ENCODE peak calls at places on chromosomes 2 and 18, in five cellular contexts. G is dorsolateral prefrontal cortex, P is fibroblast of the aortic adventitia, A is tibial artery, C is endothelial cell of umbilical vein. Y is an unnamed sample.

GRCh38 chr2:211755187-211755586 is 783.4 kb downstream of the ERBB4 start:
- DNase-seq in C (no peak), G (no peak), P (no peak), A (no peak), Y (no peak)

GRCh38 chr2:30428034-30428662 is 18.9 kb upstream of the LCLAT1 start:
- DNase-seq in G (no peak), C (no peak), P (peak; percentile 20), A (no peak), Y (no peak)

GRCh38 chr2:198394208-198394607 is 589.8 kb downstream of the PLCL1 start:
- DNase-seq in P (no peak), A (no peak), C (no peak), G (no peak), Y (no peak)

GRCh38 chr2:128442053-128442751 is 123.5 kb upstream of the HS6ST1 start:
- DNase-seq in A (peak; percentile 63), C (no peak), P (no peak), G (no peak), Y (no peak)

GRCh38 chr18:54444309-54444914 is 86.7 kb downstream of the C18orf54 start:
- DNase-seq in P (peak; percentile 67), G (peak; percentile 7), A (no peak), C (peak; percentile 66), Y (peak; percentile 1)

GRCh38 chr2:45715601-45716379 is 64.3 kb downstream of the PRKCE start:
- DNase-seq in P (no peak), G (no peak), C (no peak), A (no peak), Y (no peak)

GRCh38 chr18:42030586-42031182 is 75.7 kb downstream of the PIK3C3 start:
- DNase-seq in A (no peak), G (no peak), P (no peak), C (peak; percentile 37), Y (no peak)

GRCh38 chr2:20929721-20930120 is 106.8 kb upstream of the LDAH start:
- DNase-seq in C (no peak), G (no peak), A (no peak), P (no peak), Y (no peak)

DNA sequence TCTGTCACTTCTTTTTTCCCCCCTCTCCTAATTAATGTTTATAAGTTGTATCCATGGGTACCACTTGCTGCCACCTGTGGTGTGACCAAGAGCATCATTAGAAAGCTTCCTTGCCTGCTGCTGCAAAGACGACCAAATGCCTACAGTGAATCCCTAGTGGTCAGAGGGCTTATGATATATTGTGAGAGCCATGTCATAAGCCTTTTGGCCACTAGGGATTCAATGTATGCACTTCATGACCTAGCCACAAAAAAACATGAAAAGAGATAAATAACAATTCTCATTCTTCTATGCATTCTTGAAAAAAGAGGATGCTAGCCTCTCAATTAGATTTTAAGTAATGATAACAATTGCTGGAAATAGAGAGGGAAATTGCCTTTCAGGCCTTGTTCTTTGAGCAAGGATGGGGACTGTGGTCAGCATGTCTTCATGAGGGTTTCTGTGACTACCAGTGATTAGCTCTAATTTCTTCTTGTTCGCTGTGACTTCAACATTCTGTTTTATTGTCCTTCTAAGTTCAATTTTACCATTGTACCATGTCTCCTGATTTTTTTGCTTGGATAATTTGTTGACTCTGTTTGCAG is 435.3 kb downstream of the TGIF1 start:
- DNase-seq in P (no peak), G (no peak), C (no peak), A (no peak), Y (no peak)
- TF ChIP-seq CTCF in P (peak; percentile 16), G (no peak), C (no peak), A (no peak), Y (peak; percentile 18)

DNA sequence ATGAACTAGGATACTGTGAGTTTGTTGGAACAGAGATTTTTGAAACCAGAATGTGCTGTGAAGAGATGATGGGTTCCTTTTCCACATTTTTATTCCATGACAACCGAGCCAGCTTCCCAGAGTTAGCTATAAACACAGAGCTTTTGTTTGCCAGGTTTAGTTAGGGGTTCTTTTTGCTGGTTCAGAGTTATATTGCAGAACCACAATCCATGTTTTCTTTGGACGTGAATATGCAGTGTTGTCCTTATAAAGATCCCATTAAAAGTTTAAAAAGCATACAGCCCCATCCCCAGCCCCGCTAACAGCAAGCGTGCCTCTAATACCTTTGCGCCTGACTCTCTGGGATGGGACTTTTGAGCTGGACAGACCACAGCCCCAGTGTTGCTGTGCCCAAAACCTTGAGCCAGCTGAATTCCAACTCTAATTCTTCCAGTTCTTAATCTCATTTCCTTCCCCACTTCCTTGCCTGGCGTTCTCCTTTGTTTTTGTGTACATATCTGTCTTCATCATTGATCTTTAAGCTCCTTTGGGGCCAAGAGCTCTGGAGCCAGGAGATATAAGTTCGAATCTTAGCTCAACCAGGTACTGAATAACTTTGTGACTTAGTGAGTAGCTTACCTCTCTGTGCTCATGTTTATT is 72.3 kb downstream of the SPATS2L start:
- DNase-seq in C (peak; percentile 73), P (peak; percentile 84), G (no peak), A (no peak), Y (peak; percentile 94)
- H3K4me3 ChIP-seq in C (peak overlapping the region; percentile 14), P (peak overlapping the region; percentile 6), G (peak overlapping the region; percentile 35), A (peak overlapping the region; percentile 9), Y (no peak overlapping the region)

GRCh38 chr18:22613058-22613690 is 195.5 kb upstream of the CTAGE1 start:
- DNase-seq in P (no peak), G (no peak), A (no peak), C (no peak), Y (no peak)

GRCh38 chr18:22606563-22607283 is 189.0 kb upstream of the CTAGE1 start:
- DNase-seq in P (peak; percentile 61), C (no peak), A (peak; percentile 74), G (no peak), Y (no peak)

GRCh38 chr18:22605736-22606135 is 188.0 kb upstream of the CTAGE1 start:
- DNase-seq in A (no peak), C (no peak), G (no peak), P (no peak), Y (no peak)

GRCh38 chr18:22607284-22607635 is 189.5 kb upstream of the CTAGE1 start:
- DNase-seq in C (peak; percentile 7), A (no peak), G (no peak), P (no peak), Y (no peak)

GRCh38 chr18:22609642-22610041 is 191.9 kb upstream of the CTAGE1 start:
- DNase-seq in C (peak; percentile 82), A (no peak), P (peak; percentile 52), G (no peak), Y (no peak)
- TF ChIP-seq CTCF in C (no peak), A (peak; percentile 11), P (no peak), G (no peak), Y (no peak)

GRCh38 chr2:136424112-136424511 is 306.2 kb upstream of the CXCR4 start:
- DNase-seq in G (no peak), C (no peak), A (no peak), P (no peak), Y (no peak)
- H3K4me3 ChIP-seq in G (no peak overlapping the region), C (no peak overlapping the region), A (no peak overlapping the region), P (no peak overlapping the region), Y (no peak overlapping the region)

DNA sequence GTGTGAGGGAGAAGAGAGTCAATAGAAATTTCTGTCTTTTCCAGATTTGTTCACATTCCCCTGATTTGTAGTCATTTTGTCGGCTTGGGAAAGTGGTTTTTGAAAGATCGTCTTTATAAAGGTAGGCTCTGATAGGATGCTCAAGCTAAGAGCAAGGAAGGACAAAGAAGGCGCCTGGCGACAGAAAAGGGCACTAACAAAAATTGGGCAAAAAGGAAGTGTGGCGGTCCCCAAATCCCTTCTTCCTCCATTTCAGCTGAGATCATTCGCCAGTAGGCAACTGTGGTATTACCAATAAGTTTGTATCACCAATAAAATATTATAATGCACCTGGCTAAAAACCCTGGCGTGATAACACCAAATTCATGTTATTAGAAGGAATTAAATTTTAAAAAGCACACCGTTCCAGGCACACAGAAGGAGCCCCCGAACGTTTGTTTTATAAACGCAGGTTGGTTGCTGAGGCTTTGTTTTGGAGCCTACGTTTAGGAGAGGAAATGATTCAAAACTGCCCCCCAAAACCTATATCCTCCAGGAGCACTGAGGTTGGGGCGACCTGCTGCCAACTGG is 756 bp upstream of the PTPN4 start:
- DNase-seq in C (no peak), A (no peak), G (no peak), P (no peak), Y (no peak)
- TF ChIP-seq CTCF in C (no peak), A (no peak), G (no peak), P (no peak), Y (no peak)

GRCh38 chr18:4931209-4931608 is 265.8 kb downstream of the AKAIN1 start:
- DNase-seq in G (no peak), P (no peak), C (no peak), A (no peak), Y (no peak)
- H3K4me3 ChIP-seq in G (no peak overlapping the region), P (no peak overlapping the region), C (no peak overlapping the region), A (no peak overlapping the region), Y (no peak overlapping the region)

DNA sequence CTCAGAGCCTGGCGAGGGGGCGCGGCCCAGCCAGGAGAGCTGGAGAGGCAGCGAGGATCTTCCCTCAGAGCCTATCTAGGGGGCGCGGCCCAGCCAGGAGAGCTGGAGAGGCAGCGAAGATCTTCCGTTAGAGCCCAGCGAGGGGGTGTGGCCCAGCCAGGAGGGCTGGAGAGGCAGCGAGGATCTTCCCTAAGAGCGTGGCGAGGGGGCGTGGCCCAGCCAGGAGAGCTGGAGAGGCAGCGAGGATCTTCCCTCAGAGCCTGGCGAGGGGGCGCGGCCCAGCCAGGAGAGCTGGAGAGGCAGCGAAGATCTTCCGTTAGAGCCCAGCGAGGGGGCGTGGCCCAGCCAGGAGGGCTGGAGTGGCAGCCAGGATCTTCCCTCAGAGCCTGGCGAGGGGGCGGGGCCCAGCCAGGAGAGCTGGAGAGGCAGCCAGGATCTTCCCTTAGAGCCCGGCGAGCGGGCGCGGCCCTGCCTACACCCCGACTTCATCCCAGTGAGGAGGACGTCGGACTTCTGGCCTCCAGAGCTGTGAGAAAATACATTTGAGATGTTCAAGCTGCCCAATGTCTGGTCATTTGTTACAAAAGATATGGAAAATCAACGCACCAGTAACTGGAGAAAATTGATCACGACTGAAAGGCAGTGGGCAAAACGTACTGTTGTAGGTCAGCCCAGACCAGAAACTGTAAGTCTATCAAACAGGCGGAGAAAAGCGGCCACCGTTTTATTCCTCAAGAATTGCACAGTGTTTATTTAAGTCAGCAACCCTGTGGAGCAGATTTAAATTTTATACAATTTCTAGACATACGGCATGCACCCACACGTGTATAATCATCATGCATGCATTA is 63.5 kb upstream of the TMEM18 start:
- DNase-seq in G (peak; percentile 58), A (peak; percentile 83), C (peak; percentile 92), P (peak; percentile 63), Y (peak; percentile 65)
- TF ChIP-seq CTCF in G (no peak), A (no peak), C (no peak), P (no peak), Y (no peak)